ENCODE peak calls at places on chromosome 11, in five cellular contexts. One of them, this sample, is unnamed.
A peak's percentile ranks its signal among the peaks of the same experiment; 100 is the strongest.

GRCh38 chr11:124586247-124586860 is 16.6 kb downstream of the OR8A1 start:
- DNase-seq in osteocyte: no peak
- DNase-seq in amniotic epithelial cell: peak; percentile 49
- DNase-seq in activated naive CD4-positive, alpha-beta T cell: no peak
- DNase-seq in activated naive CD8-positive, alpha-beta T cell treated with anti-CD3 and anti-CD28 coated beads for 36 hours: peak; percentile 34
- DNase-seq in this sample: peak; percentile 70

GRCh38 chr11:119491753-119492455 is 68.9 kb upstream of the THY1 start:
- DNase-seq in osteocyte: no peak
- DNase-seq in amniotic epithelial cell: no peak
- DNase-seq in activated naive CD4-positive, alpha-beta T cell: no peak
- DNase-seq in activated naive CD8-positive, alpha-beta T cell treated with anti-CD3 and anti-CD28 coated beads for 36 hours: no peak
- DNase-seq in this sample: no peak

GRCh38 chr11:73141309-73142127 is 600 bp downstream of the FCHSD2 start:
- DNase-seq in osteocyte: peak; percentile 89
- DNase-seq in amniotic epithelial cell: peak; percentile 74
- DNase-seq in activated naive CD4-positive, alpha-beta T cell: peak; percentile 40
- DNase-seq in activated naive CD8-positive, alpha-beta T cell treated with anti-CD3 and anti-CD28 coated beads for 36 hours: peak; percentile 70
- DNase-seq in this sample: peak; percentile 86

GRCh38 chr11:38005597-38005996 is 1407.6 kb upstream of the RAG2 start:
- DNase-seq in osteocyte: no peak
- DNase-seq in amniotic epithelial cell: peak; percentile 76
- DNase-seq in activated naive CD4-positive, alpha-beta T cell: no peak
- DNase-seq in activated naive CD8-positive, alpha-beta T cell treated with anti-CD3 and anti-CD28 coated beads for 36 hours: no peak
- DNase-seq in this sample: no peak

GRCh38 chr11:67416416-67417335 is 1.2 kb downstream of the CARNS1 start:
- DNase-seq in osteocyte: no peak
- DNase-seq in amniotic epithelial cell: peak; percentile 36
- DNase-seq in activated naive CD4-positive, alpha-beta T cell: peak; percentile 76
- DNase-seq in activated naive CD8-positive, alpha-beta T cell treated with anti-CD3 and anti-CD28 coated beads for 36 hours: no peak
- DNase-seq in this sample: peak; percentile 73

GRCh38 chr11:93524173-93524536 is 19.0 kb downstream of the SMCO4 start:
- DNase-seq in osteocyte: no peak
- DNase-seq in amniotic epithelial cell: no peak
- DNase-seq in activated naive CD4-positive, alpha-beta T cell: no peak
- DNase-seq in activated naive CD8-positive, alpha-beta T cell treated with anti-CD3 and anti-CD28 coated beads for 36 hours: no peak
- DNase-seq in this sample: no peak

GRCh38 chr11:10930224-10930960 is 72.5 kb upstream of the ZBED5 start:
- DNase-seq in osteocyte: no peak
- DNase-seq in amniotic epithelial cell: peak; percentile 34
- DNase-seq in activated naive CD4-positive, alpha-beta T cell: no peak
- DNase-seq in activated naive CD8-positive, alpha-beta T cell treated with anti-CD3 and anti-CD28 coated beads for 36 hours: peak; percentile 36
- DNase-seq in this sample: no peak

GRCh38 chr11:86091566-86091965 is 22.7 kb upstream of the PICALM start:
- DNase-seq in osteocyte: no peak
- DNase-seq in amniotic epithelial cell: peak; percentile 88
- DNase-seq in activated naive CD4-positive, alpha-beta T cell: no peak
- DNase-seq in activated naive CD8-positive, alpha-beta T cell treated with anti-CD3 and anti-CD28 coated beads for 36 hours: no peak
- DNase-seq in this sample: no peak

GRCh38 chr11:898160-898517 is 12.5 kb downstream of the CHID1 start:
- DNase-seq in osteocyte: no peak
- DNase-seq in amniotic epithelial cell: no peak
- DNase-seq in activated naive CD4-positive, alpha-beta T cell: no peak
- DNase-seq in activated naive CD8-positive, alpha-beta T cell treated with anti-CD3 and anti-CD28 coated beads for 36 hours: no peak
- DNase-seq in this sample: no peak

GRCh38 chr11:77147668-77148321 is 19.7 kb downstream of the MYO7A start:
- DNase-seq in osteocyte: no peak
- DNase-seq in amniotic epithelial cell: peak; percentile 21
- DNase-seq in activated naive CD4-positive, alpha-beta T cell: no peak
- DNase-seq in activated naive CD8-positive, alpha-beta T cell treated with anti-CD3 and anti-CD28 coated beads for 36 hours: peak; percentile 47
- DNase-seq in this sample: no peak

GRCh38 chr11:66363187-66363601 is 8.4 kb downstream of the SLC29A2 start:
- DNase-seq in osteocyte: no peak
- DNase-seq in amniotic epithelial cell: no peak
- DNase-seq in activated naive CD4-positive, alpha-beta T cell: no peak
- DNase-seq in activated naive CD8-positive, alpha-beta T cell treated with anti-CD3 and anti-CD28 coated beads for 36 hours: no peak
- DNase-seq in this sample: no peak

This sample was measured in left cardiac atrium.